ENCODE peak calls at places on chromosomes 6 and 20, in six cellular contexts. E, U, D, M, Q and S are unnamed samples.

GRCh38 chr6:89432875-89433636 is at the start of gene ANKRD6:
- DNase-seq in E (peak), U (peak), D (no peak), M (peak), Q (peak), S (peak)

GRCh38 chr6:42260424-42260888 is 42.8 kb upstream of the MRPS10 start:
- DNase-seq in E (no peak), U (no peak), D (no peak), M (no peak), Q (no peak), S (peak)

GRCh38 chr6:137309078-137309762 is 90.0 kb upstream of the IFNGR1 start:
- DNase-seq in E (peak), U (peak), D (no peak), M (peak), Q (peak), S (peak)

GRCh38 chr6:111207141-111207858 is 120.0 kb downstream of the SLC16A10 start:
- DNase-seq in E (peak), U (no peak), D (no peak), M (no peak), Q (no peak), S (no peak)

GRCh38 chr6:77326029-77326428 is 137.3 kb downstream of the HTR1B start:
- DNase-seq in E (peak), U (no peak), D (no peak), M (no peak), Q (no peak), S (no peak)

GRCh38 chr20:33697129-33697528 is 10.9 kb upstream of the E2F1 start:
- DNase-seq in E (peak), U (no peak), D (no peak), M (peak), Q (no peak), S (no peak)

GRCh38 chr6:9514146-9514545 is 900.7 kb downstream of the TFAP2A start:
- DNase-seq in E (no peak), U (no peak), D (no peak), M (no peak), Q (no peak), S (no peak)

GRCh38 chr6:163745566-163746400 is 331.3 kb downstream of the QKI start:
- DNase-seq in E (peak), U (peak), D (no peak), M (peak), Q (peak), S (no peak)

GRCh38 chr6:135901776-135902524 is 50.4 kb downstream of the PDE7B start:
- DNase-seq in E (peak), U (peak), D (no peak), M (peak), Q (no peak), S (no peak)

GRCh38 chr6:119317007-119317406 is 32.6 kb downstream of the MAN1A1 start:
- DNase-seq in E (no peak), U (no peak), D (no peak), M (no peak), Q (no peak), S (no peak)

GRCh38 chr6:91097316-91097878 is 510.5 kb upstream of the MAP3K7 start:
- DNase-seq in E (no peak), U (peak), D (no peak), M (peak), Q (no peak), S (peak)

GRCh38 chr6:125533710-125534397 is 215.6 kb upstream of the HEY2 start:
- DNase-seq in E (no peak), U (no peak), D (no peak), M (no peak), Q (no peak), S (peak)

GRCh38 chr20:38888059-38888831 is 38.0 kb upstream of the FAM83D start:
- DNase-seq in E (no peak), U (no peak), D (no peak), M (no peak), Q (no peak), S (no peak)

GRCh38 chr6:66883453-66883852 is 1176.4 kb upstream of the EYS start:
- DNase-seq in E (no peak), U (no peak), D (no peak), M (no peak), Q (no peak), S (no peak)

GRCh38 chr20:63966944-63967322 is 2.8 kb downstream of the ZNF512B start:
- DNase-seq in E (no peak), U (peak), D (no peak), M (peak), Q (no peak), S (no peak)

GRCh38 chr20:48794360-48794759 is 33.4 kb downstream of the PREX1 start:
- DNase-seq in E (no peak), U (no peak), D (no peak), M (no peak), Q (no peak), S (no peak)

GRCh38 chr6:158086706-158087518 is 81.2 kb downstream of the SERAC1 start:
- DNase-seq in E (no peak), U (peak), D (no peak), M (peak), Q (no peak), S (peak)

GRCh38 chr20:33995053-33995816 is 1.5 kb downstream of the RALY start:
- DNase-seq in E (peak), U (no peak), D (no peak), M (no peak), Q (no peak), S (no peak)

GRCh38 chr6:169970306-169970988 is 219.0 kb downstream of the ERMARD start:
- DNase-seq in E (no peak), U (no peak), D (no peak), M (no peak), Q (peak), S (peak)

DNA sequence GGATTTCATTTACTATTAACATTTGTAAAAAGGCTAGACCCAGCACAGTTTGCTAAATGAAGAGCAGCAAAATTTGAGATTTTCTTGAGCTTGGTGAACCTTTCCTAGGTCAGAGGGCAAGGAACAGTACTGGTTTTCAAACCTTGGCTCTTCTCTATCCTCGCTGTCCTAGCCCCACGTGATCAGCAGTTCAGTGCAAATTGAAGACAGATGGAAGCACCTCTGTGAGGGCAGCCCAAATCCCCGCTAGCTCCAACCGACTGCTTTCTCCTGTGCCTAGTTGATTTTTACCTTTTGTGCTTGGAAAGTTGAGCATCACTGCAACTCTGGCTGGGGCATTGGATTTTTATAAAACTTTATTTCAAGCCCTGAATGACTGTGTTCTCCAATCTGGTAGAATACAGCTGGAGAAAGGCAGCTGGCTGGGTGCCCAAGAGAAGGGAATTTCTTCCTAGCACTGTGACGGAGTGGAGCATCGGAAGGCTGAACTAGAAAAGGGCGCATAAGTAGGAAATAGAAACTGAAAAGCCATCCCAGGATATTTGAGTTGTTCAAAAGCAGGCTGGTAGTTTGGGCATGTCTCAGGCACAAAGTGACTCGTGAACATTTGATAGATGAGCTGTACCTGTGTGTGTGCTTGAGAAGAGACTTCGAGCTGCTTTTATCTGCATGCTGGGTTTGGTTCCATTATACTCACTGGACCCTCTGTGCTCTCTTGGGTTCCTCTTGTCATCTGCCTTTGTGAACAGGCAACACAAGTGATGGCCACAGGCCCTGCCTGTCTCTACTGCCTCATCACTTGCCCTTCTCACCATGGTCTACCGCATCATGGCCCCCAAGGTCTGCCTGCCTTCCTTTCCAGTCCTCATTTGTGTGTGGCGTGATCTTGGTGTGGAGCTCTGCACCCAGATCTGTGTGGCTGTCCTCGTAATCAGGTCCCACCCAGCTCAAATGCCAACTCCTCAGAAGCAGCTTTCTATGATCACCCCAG is 2.3 kb downstream of the RNF114 start:
- DNase-seq in E (peak), U (peak), D (no peak), M (peak), Q (peak), S (peak)
- H3K4me3 ChIP-seq in E (peak), U (peak), D (peak), M (peak), Q (no peak), S (peak)

GRCh38 chr6:99614430-99615161 is 8.0 kb downstream of the PRDM13 start:
- DNase-seq in E (peak), U (no peak), D (no peak), M (no peak), Q (no peak), S (no peak)
- H3K4me3 ChIP-seq in E (peak), U (peak), D (peak), M (peak), Q (no peak), S (peak)

DNA sequence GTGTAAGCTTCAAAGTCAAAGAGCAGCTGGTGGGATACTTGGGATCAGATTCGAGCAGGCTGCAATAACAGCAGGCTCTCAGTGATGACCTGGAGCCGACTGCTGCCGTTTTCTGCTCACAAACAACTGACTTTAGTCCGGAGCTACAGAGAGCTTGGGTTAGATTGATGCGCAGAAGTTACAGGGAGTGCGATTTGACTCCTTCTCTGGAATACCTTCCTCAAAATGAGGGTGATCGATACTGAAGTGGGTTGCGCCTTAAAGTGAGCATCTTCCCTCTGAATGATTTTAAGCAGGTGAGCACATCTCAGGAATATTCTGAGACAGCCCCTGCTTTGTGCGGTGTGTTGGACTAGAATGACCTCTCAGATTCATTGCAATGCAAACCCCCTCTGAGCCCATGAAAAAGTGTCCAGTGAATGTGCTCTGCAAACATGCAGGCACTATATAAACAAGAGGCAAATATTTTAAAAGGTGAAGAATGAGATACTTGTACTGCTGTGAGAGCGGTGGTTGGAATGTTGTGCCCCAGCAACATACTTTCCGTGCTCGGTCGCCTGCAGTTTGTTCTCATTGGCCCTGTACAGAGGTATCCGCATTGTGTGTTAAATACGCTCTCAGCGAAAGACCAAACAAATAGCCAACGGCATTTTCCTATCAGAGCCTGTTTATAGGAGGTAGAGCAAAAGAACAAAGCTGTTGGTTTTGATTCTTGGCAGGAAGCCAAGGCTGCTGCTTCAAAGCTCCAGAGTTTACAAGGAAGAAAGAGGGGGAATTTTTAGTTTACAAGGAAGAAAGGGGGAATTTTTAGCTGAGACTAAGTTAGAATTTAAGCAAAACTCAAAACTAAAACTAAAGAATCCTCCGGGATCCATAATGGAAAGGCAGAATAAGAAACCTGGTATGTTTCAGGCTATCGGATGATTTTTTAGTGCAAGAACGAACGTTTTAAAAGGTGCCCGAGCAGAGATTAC is 67.7 kb downstream of the PHACTR2 start:
- DNase-seq in E (peak), U (peak), D (no peak), M (no peak), Q (peak), S (no peak)
- H3K4me3 ChIP-seq in E (peak), U (peak), D (no peak), M (peak), Q (no peak), S (peak)

GRCh38 chr6:166307082-166307980 is 861 bp downstream of the PRR18 start:
- DNase-seq in E (peak), U (no peak), D (no peak), M (no peak), Q (no peak), S (no peak)
- H3K4me3 ChIP-seq in E (peak), U (peak), D (peak), M (peak), Q (no peak), S (no peak)

DNA sequence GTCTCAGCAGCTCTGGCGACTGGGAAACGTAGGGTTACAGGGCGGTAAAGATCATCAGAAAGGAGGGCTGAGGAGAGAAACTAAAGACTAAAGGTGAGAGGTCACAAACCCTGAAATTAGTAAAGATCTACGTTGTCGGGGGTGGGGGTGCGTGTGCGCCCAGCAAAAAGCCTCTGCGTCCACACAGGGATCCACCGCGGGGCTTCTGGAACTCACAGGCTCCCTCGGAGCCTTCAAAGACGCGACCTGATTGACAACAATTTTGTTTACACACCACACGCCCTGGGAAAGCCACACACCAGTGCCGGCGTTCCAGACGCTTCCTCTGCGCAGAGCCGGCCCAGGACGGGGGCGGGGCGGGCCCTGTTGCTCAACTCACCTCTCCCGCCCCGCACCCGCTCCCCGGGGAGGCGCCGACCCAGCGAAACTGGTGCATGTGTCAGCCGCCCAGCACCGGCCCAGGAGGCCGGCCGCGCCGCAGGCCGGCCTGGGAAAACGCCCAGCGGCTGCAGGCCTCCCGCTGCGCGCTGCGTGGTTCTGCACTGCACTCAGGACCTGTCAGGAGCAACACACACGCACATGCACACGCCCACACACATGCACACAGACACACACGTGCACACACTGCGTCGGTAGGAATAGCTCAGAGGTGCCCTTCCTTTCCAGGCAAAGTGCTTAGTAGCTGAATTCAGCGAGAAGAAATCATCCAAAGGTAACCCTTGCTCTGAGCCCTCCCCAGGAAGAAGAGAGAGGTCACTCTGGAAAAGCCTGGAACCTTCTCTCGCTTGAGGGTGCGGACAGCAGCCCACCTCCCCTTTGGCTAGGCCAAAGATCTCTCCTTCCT is 57.2 kb upstream of the ARID1B start:
- DNase-seq in E (peak), U (peak), D (peak), M (peak), Q (peak), S (peak)
- H3K4me3 ChIP-seq in E (peak), U (peak), D (peak), M (peak), Q (peak), S (peak)

GRCh38 chr6:84773133-84773430 is 8.7 kb upstream of the TBX18 start:
- DNase-seq in E (peak), U (no peak), D (no peak), M (no peak), Q (no peak), S (no peak)
- H3K4me3 ChIP-seq in E (peak), U (peak), D (no peak), M (peak), Q (no peak), S (no peak)

GRCh38 chr6:36054415-36054814 is 26.8 kb downstream of the MAPK14 start:
- DNase-seq in E (peak), U (no peak), D (no peak), M (no peak), Q (no peak), S (no peak)

GRCh38 chr6:36050947-36051710 is 23.5 kb downstream of the MAPK14 start:
- DNase-seq in E (no peak), U (no peak), D (no peak), M (no peak), Q (no peak), S (no peak)

GRCh38 chr6:36053878-36054277 is 26.3 kb downstream of the MAPK14 start:
- DNase-seq in E (no peak), U (no peak), D (no peak), M (no peak), Q (no peak), S (no peak)

GRCh38 chr6:36050305-36050704 is 22.7 kb downstream of the MAPK14 start:
- DNase-seq in E (no peak), U (no peak), D (no peak), M (no peak), Q (no peak), S (no peak)

DNA sequence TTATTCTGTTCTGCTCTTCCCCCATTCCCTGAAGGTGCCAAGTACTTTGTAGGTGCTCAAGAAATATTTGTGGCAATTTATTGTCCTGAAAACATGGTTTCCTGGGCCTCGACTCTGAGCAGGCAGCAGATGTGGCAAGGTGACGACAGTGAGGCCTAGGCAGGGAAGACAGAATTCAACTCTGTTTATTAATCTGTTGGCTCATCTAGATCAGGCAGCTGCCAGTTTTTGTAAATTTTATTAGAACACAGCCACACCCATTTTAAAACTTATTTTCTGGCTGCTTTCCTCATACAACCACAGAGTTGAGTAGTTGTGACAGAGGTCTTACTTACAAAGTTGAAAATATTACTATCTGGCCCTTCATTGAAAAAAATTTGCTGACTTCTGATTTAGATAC is 24.5 kb downstream of the MAPK14 start:
- DNase-seq in E (peak), U (no peak), D (no peak), M (no peak), Q (no peak), S (no peak)
- H3K4me3 ChIP-seq in E (no peak), U (no peak), D (no peak), M (no peak), Q (no peak), S (no peak)

DNA sequence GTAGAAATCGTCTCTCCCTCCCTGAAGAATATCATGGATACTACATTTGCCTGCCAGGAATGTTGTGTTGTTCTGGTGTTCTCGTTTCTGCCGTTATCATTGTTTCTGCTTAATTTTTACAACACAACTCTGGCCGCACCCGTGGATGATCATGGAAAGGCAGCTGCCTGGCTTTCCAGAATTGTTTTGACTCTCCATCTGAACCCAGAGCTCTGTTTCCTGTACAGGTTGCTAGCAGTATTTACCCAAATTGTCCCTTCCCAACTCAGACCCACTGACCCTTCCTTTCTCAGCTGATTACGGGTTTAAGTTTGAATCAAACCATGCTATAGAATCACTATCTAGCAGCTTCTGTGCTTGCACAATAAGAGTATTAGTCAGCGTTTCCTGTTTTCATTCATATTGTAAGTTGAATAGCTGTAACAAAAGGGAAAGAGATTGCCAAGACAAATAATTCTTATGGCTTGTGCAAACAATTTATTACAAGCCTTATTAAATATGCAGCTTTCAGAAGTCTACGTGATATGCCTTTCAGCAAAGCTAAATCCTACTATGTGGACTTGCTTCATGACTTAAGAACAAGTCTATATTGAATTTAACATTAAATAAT is 139.0 kb downstream of the MTHFD1L start:
- DNase-seq in E (peak), U (peak), D (no peak), M (peak), Q (no peak), S (no peak)
- H3K4me3 ChIP-seq in E (peak), U (peak), D (no peak), M (no peak), Q (no peak), S (no peak)

DNA sequence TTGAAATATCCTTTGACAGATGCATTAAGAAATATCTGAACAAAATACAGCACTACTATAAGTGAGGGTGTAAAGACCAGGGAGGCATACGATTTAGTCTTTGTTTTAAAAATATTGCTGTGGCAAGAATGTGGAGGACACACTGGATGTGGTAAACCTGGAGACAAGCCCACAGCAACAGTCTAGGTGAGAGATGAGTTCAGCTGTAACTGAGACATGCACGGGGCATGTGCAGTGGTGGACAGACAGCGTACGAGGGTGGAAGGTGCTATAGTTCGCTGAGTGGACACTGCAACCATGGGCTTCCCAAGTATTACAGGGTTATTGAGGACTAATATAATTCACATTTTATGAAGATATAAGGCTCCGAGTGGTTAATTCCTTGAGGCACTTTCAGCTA is 1.8 kb downstream of the NANP start:
- DNase-seq in E (no peak), U (no peak), D (no peak), M (no peak), Q (no peak), S (no peak)
- H3K4me3 ChIP-seq in E (peak), U (no peak), D (no peak), M (no peak), Q (no peak), S (no peak)

GRCh38 chr6:49342410-49342809 is 120.6 kb downstream of the MMUT start:
- DNase-seq in E (no peak), U (no peak), D (no peak), M (no peak), Q (peak), S (no peak)

GRCh38 chr6:49336514-49337131 is 126.4 kb downstream of the MMUT start:
- DNase-seq in E (no peak), U (no peak), D (no peak), M (no peak), Q (peak), S (no peak)

GRCh38 chr6:49341869-49342268 is 121.2 kb downstream of the MMUT start:
- DNase-seq in E (no peak), U (no peak), D (no peak), M (no peak), Q (no peak), S (no peak)

GRCh38 chr6:49333345-49334120 is 129.5 kb downstream of the MMUT start:
- DNase-seq in E (peak), U (no peak), D (no peak), M (no peak), Q (no peak), S (no peak)

GRCh38 chr6:49339096-49339495 is 124.0 kb downstream of the MMUT start:
- DNase-seq in E (no peak), U (no peak), D (no peak), M (no peak), Q (no peak), S (no peak)
- H3K4me3 ChIP-seq in E (no peak), U (no peak), D (no peak), M (no peak), Q (no peak), S (no peak)